ENCODE peak calls at places on chromosomes 16 and 17, in seven cellular contexts. X is effector memory CD8-positive, alpha-beta T cell; J is kidney tubule cell; F is HuH-7; L is NCI-H510A treated with DMSO at 0.1 percent for 48 hours; T is omental fat pad; W is osteoblast. D is an unnamed sample.

GRCh38 chr16:54627616-54628015 is 303.0 kb upstream of the IRX5 start:
- DNase-seq in W (peak; percentile 92), L (no peak), T (no peak), J (no peak), F (no peak), X (no peak), D (no peak)

GRCh38 chr16:72092832-72093447 is 480 bp downstream of the TXNL4B start:
- DNase-seq in W (peak; percentile 92), F (no peak), J (peak; percentile 70), T (no peak), X (no peak), L (peak; percentile 9), D (no peak)

GRCh38 chr16:12392585-12393089 is 411.1 kb downstream of the CPPED1 start:
- DNase-seq in W (no peak), L (no peak), X (no peak), T (no peak), J (peak; percentile 26), F (no peak), D (no peak)

GRCh38 chr17:7590743-7591142 is 849 bp upstream of the SOX15 start:
- DNase-seq in X (no peak), W (peak; percentile 98), T (no peak), F (no peak), L (no peak), J (peak; percentile 73), D (no peak)

GRCh38 chr16:75921281-75921680 is 195.0 kb upstream of the CPHXL start:
- DNase-seq in J (no peak), T (no peak), W (no peak), F (no peak), L (no peak), X (no peak), D (no peak)

GRCh38 chr17:44137891-44138709 is 3.6 kb upstream of the HROB start:
- DNase-seq in L (peak; percentile 33), J (peak; percentile 99), X (no peak), F (peak; percentile 82), T (peak; percentile 71), W (peak; percentile 99), D (no peak)

GRCh38 chr17:7774037-7774659 is 56.6 kb downstream of the DNAH2 start:
- DNase-seq in T (no peak), W (no peak), J (no peak), X (no peak), L (no peak), F (peak; percentile 51), D (no peak)

GRCh38 chr17:7842380-7842949 is 8.4 kb downstream of the KDM6B start:
- DNase-seq in L (no peak), T (peak; percentile 91), F (no peak), X (peak; percentile 95), J (peak; percentile 98), W (peak; percentile 98), D (peak; percentile 98)

GRCh38 chr16:83040174-83040573 is 413.4 kb downstream of the CDH13 start:
- DNase-seq in F (no peak), T (no peak), W (no peak), X (no peak), J (peak; percentile 17), L (no peak), D (no peak)

GRCh38 chr16:57755061-57755684 is 19.6 kb downstream of the KATNB1 start:
- DNase-seq in L (no peak), X (no peak), T (no peak), J (no peak), W (peak; percentile 65), F (peak; percentile 31), D (no peak)

GRCh38 chr17:70172921-70173320 is 3.6 kb downstream of the KCNJ2 start:
- DNase-seq in W (no peak), L (no peak), T (no peak), X (no peak), J (peak; percentile 40), F (no peak), D (no peak)

GRCh38 chr16:72858611-72859493 is 189.1 kb downstream of the ZFHX3 start:
- DNase-seq in J (no peak), T (no peak), X (no peak), W (peak; percentile 83), F (no peak), L (no peak), D (no peak)

D was measured in central memory CD4-positive, alpha-beta T cell.